ENCODE peak calls at places on chromosomes 12 and 14, in seven cellular contexts. P, X, Y, M, H, E and A are unnamed samples. For H3K36me3, the result is how much of the 10 kb centered on the place peaks cover.

GRCh38 chr12:7994731-7995205 is 37.7 kb upstream of the FOXJ2 start:
- DNase-seq in P (no peak), X (no peak), Y (peak), M (peak), H (peak), E (no peak), A (no peak)

GRCh38 chr12:53042607-53043454 is 7.0 kb upstream of the TNS2 start:
- DNase-seq in P (no peak), X (no peak), Y (no peak), M (no peak), H (no peak), E (peak), A (no peak)

GRCh38 chr12:18160901-18161300 is 70.9 kb upstream of the RERGL start:
- DNase-seq in P (no peak), X (no peak), Y (no peak), M (no peak), H (no peak), E (no peak), A (no peak)

GRCh38 chr12:26818201-26818600 is 14.8 kb downstream of the ITPR2 start:
- DNase-seq in P (no peak), X (no peak), Y (no peak), M (no peak), H (no peak), E (no peak), A (no peak)

GRCh38 chr12:2374092-2374740 is 321.4 kb downstream of the CACNA1C start:
- DNase-seq in P (no peak), X (no peak), Y (no peak), M (peak), H (no peak), E (no peak), A (no peak)

GRCh38 chr12:72012874-72013273 is 74.2 kb downstream of the TPH2 start:
- DNase-seq in P (no peak), X (no peak), Y (no peak), M (no peak), H (no peak), E (no peak), A (no peak)

GRCh38 chr14:80213602-80214001 is 2.3 kb upstream of the DIO2 start:
- DNase-seq in P (no peak), X (no peak), Y (no peak), M (peak), H (peak), E (peak), A (peak)

GRCh38 chr12:106341086-106341879 is 16.3 kb upstream of the POLR3B start:
- DNase-seq in P (no peak), X (no peak), Y (no peak), M (peak), H (no peak), E (no peak), A (no peak)

GRCh38 chr12:49825360-49825970 is 2.7 kb downstream of the NCKAP5L start:
- DNase-seq in P (no peak), X (peak), Y (no peak), M (peak), H (no peak), E (peak), A (no peak)

GRCh38 chr14:101123639-101124525 is 220.4 kb upstream of the RTL1 start:
- DNase-seq in P (no peak), X (no peak), Y (no peak), M (no peak), H (no peak), E (no peak), A (no peak)

GRCh38 chr14:68523994-68524725 is 268.7 kb downstream of the ZFP36L1 start:
- DNase-seq in P (peak), X (no peak), Y (peak), M (no peak), H (no peak), E (peak), A (no peak)

GRCh38 chr12:48903363-48903981 is 21.8 kb downstream of the FKBP11 start:
- DNase-seq in P (no peak), X (no peak), Y (no peak), M (peak), H (no peak), E (no peak), A (no peak)

GRCh38 chr12:13342971-13343370 is 146.4 kb downstream of the EMP1 start:
- DNase-seq in P (no peak), X (no peak), Y (no peak), M (no peak), H (no peak), E (no peak), A (no peak)

GRCh38 chr12:31325877-31326631 is at the start of gene SINHCAF:
- DNase-seq in P (peak), X (peak), Y (peak), M (peak), H (peak), E (peak), A (peak)

GRCh38 chr12:106342397-106343212 is 14.9 kb upstream of the POLR3B start:
- DNase-seq in P (peak), X (peak), Y (peak), M (peak), H (peak), E (peak), A (no peak)

GRCh38 chr14:92652413-92653151 is 95.8 kb downstream of the LGMN start:
- DNase-seq in P (no peak), X (peak), Y (no peak), M (no peak), H (no peak), E (no peak), A (no peak)

GRCh38 chr14:92651106-92651792 is 97.2 kb downstream of the LGMN start:
- DNase-seq in P (no peak), X (no peak), Y (no peak), M (no peak), H (no peak), E (no peak), A (no peak)

GRCh38 chr14:92651793-92652382 is 96.5 kb downstream of the LGMN start:
- DNase-seq in P (peak), X (peak), Y (no peak), M (no peak), H (no peak), E (peak), A (no peak)

GRCh38 chr14:92654206-92654901 is 94.1 kb downstream of the LGMN start:
- DNase-seq in P (no peak), X (no peak), Y (no peak), M (no peak), H (no peak), E (no peak), A (no peak)

DNA sequence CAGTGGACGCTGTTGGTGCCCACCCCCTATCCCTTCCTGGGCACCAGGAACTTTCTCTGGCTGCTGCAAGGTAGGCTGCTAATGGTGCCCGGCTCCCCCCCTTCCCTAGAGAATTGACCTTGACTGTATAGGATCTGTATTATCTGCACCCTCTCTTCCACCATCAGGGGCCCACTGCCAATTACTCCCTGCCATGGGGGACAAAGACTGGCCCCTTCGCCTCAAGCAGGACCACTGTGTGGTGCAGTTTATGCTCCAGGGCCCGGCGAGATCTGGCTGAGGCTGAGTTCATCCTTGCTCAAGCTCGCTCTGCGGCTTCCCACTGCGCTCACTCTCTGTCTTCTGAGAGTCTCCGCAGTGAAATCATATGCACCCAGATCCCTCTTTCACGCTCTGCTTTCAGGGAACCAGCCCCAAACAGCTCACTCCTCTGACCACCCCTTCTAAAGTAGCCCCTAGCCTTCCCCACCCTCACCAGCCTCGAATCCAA is 95.2 kb downstream of the LGMN start:
- DNase-seq in P (no peak), X (no peak), Y (no peak), M (no peak), H (no peak), E (no peak), A (no peak)
- H3K27ac ChIP-seq in P (no peak), X (peak), Y (peak), M (no peak), H (no peak), E (no peak), A (no peak)

GRCh38 chr12:57176846-57177245 is 29.4 kb upstream of the LRP1-AS start:
- DNase-seq in P (no peak), X (no peak), Y (no peak), M (no peak), H (peak), E (no peak), A (no peak)
- H3K36me3 ChIP-seq in P (under half), X (half or more), Y (under half), M (half or more), H (under half), E (under half), A (under half)

GRCh38 chr12:11746024-11746771 is 96.7 kb downstream of the ETV6 start:
- DNase-seq in P (no peak), X (no peak), Y (no peak), M (peak), H (peak), E (no peak), A (no peak)

GRCh38 chr12:11749943-11750690 is 100.6 kb downstream of the ETV6 start:
- DNase-seq in P (no peak), X (peak), Y (no peak), M (no peak), H (no peak), E (no peak), A (no peak)

GRCh38 chr12:11747969-11748368 is 98.5 kb downstream of the ETV6 start:
- DNase-seq in P (no peak), X (no peak), Y (no peak), M (no peak), H (no peak), E (no peak), A (no peak)

GRCh38 chr12:11745112-11745511 is 95.6 kb downstream of the ETV6 start:
- DNase-seq in P (no peak), X (no peak), Y (no peak), M (no peak), H (no peak), E (no peak), A (no peak)

DNA sequence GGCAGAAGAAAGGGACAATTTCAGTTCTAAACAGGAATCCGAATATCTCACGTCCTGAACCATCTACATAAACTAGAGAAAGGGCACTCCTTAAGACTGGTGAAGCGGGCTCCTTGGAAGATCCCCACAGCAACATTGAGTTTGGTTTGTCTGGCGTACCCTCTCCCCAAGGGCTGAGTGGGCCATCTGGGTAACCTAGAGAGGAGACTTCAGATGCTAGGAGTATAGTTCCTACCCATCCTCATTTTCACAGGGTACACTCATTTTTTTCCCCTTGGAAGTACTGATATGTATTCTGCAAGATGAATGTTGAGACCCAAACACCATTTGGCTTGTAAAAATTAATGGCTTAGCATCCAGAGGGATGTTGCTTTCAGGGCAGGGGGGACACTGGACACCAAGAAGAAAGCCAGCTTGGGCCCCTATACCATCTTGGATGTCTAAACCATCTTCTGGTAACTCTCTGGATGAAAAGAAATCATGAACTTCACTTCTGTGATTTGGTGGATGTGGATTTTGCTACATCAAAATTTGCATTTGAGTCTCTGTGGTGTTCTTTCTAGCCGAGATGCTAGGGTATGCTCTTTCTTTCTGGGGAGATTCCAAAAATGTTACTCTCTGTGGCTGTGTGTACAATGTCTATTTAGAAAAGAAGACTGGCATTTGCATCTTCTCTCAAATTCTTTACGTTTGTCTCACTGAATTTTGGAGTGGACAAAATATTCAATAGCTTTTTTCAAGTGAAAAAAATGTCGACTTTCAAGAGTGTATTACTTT is 97.7 kb downstream of the ETV6 start:
- DNase-seq in P (no peak), X (no peak), Y (no peak), M (no peak), H (no peak), E (no peak), A (no peak)
- H3K27ac ChIP-seq in P (no peak), X (no peak), Y (no peak), M (no peak), H (peak), E (no peak), A (no peak)

DNA sequence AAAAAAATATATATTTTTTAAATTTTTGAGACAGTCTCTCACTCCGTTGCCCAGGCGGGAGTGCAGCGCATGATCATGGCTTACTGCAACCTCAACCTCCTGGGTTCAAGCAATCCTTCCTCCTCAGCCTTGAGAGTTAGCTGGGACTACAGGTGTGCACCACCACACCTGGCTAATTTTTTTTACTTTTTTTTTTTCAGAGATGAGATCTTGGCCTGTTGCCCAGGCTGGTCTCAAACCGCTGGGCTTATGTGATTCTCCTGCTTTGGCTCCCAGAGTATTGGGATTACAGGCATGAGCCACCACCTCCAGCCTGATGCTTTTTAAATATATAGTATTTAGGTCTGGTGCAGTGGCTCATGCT is 24.5 kb downstream of the MDM2 start:
- DNase-seq in P (no peak), X (no peak), Y (no peak), M (no peak), H (no peak), E (no peak), A (no peak)
- H3K36me3 ChIP-seq in P (under half), X (half or more), Y (under half), M (half or more), H (under half), E (under half), A (half or more)

DNA sequence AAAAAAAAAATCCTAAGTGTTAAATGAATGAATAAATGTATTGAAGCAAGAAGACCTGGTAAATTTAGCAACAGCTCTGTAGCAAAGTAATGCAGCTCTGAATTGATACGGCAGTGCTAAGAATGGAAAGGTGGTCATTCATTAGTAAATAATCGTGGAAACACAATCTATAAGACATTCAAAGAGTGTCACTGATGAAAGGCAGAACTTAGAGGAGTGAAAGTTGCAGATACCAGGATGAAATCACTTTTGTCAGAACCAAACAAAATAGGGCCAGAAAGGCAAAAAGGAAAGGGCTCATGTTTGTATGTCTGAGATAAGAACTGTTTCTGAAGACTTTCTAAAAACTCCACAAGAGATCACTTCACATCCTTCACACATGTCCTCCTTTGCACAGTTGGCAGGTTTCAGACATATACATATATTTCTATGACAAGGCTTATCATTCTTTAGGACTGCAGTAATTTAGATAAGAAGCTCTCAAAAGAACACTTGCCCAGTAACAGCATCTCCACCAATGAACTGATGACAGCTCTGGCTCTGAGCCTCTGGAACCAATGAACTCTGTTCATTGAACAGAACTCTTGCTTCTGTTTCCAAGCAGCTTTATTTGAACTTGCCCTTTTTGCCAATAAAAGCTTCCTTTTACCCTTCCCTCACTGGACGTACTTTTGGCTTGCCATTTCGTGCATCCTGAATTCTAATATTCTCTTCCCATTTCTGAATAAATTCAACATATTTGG is 4.2 kb upstream of the LRR1 start:
- DNase-seq in P (no peak), X (no peak), Y (no peak), M (peak), H (no peak), E (no peak), A (no peak)
- H3K27ac ChIP-seq in P (no peak), X (peak), Y (no peak), M (peak), H (no peak), E (no peak), A (no peak)

GRCh38 chr14:104383931-104384775 is 195.4 kb upstream of the C14orf180 start:
- DNase-seq in P (no peak), X (peak), Y (no peak), M (no peak), H (no peak), E (peak), A (peak)
- H3K36me3 ChIP-seq in P (under half), X (under half), Y (under half), M (under half), H (under half), E (under half), A (under half)

DNA sequence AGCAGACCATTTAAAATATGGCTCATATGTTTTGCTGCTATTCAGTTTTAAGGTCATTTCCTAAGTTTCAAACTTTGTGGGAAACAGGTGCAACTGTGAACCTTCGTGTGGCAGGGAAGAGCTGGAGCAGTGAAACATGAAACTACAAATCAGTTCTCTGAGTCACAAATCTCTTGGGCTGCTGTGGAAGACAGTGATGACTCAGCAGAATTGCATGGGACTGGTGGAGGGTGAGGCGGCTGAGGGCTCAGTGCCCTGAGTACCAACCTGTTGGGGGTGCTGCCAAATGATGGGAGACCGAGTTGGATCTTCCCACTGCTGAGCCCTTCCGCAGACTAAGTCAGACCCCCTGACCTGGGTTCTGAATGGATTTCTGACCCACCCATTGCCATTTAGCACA is 8.4 kb upstream of the CALM1 start:
- DNase-seq in P (no peak), X (no peak), Y (no peak), M (peak), H (peak), E (peak), A (no peak)
- H3K27ac ChIP-seq in P (no peak), X (peak), Y (no peak), M (no peak), H (peak), E (peak), A (no peak)

DNA sequence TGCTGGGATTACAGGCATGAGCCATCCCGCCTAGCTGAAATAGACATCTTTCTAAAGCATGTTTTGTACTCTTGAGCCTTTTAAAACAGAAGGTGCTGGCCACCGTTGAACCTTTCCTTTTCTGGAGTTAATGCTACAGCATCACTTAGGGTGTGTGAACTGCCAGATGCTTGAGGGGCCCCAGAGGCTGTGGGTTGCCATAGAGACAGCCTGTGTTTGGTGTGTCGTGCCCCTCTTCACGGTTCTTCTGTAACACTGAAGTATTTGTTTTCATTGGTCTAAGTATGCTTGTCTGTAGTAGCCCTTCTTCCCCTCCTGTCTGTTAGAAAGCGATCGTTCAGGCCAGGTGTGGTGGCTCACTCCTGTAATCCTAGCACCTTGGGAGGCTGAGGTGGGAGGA is 30.8 kb downstream of the PLEKHG3 start:
- DNase-seq in P (no peak), X (peak), Y (no peak), M (no peak), H (no peak), E (no peak), A (no peak)
- H3K36me3 ChIP-seq in P (under half), X (half or more), Y (under half), M (under half), H (under half), E (under half), A (under half)

GRCh38 chr12:32843528-32844095 is 53.0 kb downstream of the PKP2 start:
- DNase-seq in P (no peak), X (no peak), Y (no peak), M (no peak), H (no peak), E (no peak), A (no peak)
- H3K27ac ChIP-seq in P (no peak), X (peak), Y (no peak), M (no peak), H (peak), E (no peak), A (no peak)